ENCODE peak calls at places on chromosomes 12 and 14, in nine cellular contexts. I is fibroblast of the aortic adventitia; U is neuronal stem cell; R is globus pallidus; Q is GM23338; K is activated CD4-positive, alpha-beta T cell treated with anti-CD3 and anti-CD28 coated beads, Interleukin-2, amount 50 U/mL, for 1 hour; L is stimulated activated CD4-positive, alpha-beta T cell treated with anti-CD3 and anti-CD28 coated beads, Interleukin-1b, Interleukin-23, amount 100 ng/mL, for 48 hours; N is AML-193; V is EH. C is an unnamed sample.

GRCh38 chr12:98821232-98821631 is 176.1 kb downstream of the APAF1 start:
- DNase-seq in I (no peak), V (no peak), R (no peak), L (no peak), K (no peak), Q (peak; percentile 56), N (no peak), U (no peak), C (no peak)

GRCh38 chr14:28777773-28778606 is 11.4 kb downstream of the FOXG1 start:
- DNase-seq in L (no peak), K (no peak), V (no peak), Q (peak; percentile 83), R (no peak), I (no peak), N (no peak), U (no peak), C (no peak)

GRCh38 chr14:22939684-22940083 is 10.5 kb upstream of the PRMT5 start:
- DNase-seq in R (no peak), Q (no peak), V (peak; percentile 57), U (no peak), L (no peak), N (no peak), I (peak; percentile 33), K (no peak), C (peak; percentile 50)

GRCh38 chr14:79549515-79549914 is 661.8 kb downstream of the DIO2 start:
- DNase-seq in R (no peak), N (no peak), I (peak; percentile 3), U (no peak), Q (no peak), L (no peak), K (no peak), V (peak; percentile 80), C (peak; percentile 57)

GRCh38 chr12:13039557-13039956 is 4.6 kb upstream of the FAM234B start:
- DNase-seq in R (no peak), N (no peak), L (no peak), K (no peak), V (no peak), Q (no peak), I (no peak), U (no peak), C (no peak)

GRCh38 chr12:58668831-58669230 is 251.5 kb downstream of the LRIG3 start:
- DNase-seq in I (no peak), Q (no peak), L (no peak), R (no peak), N (no peak), U (no peak), K (no peak), V (peak; percentile 96), C (peak; percentile 82)

GRCh38 chr14:106586098-106586704 is 1059.8 kb downstream of the TMEM121 start:
- DNase-seq in K (peak; percentile 65), U (no peak), I (no peak), Q (peak; percentile 1), L (peak; percentile 69), R (no peak), N (peak; percentile 25), V (no peak), C (no peak)

GRCh38 chr12:128191380-128191779 is 75.6 kb upstream of the TMEM132C start:
- DNase-seq in L (no peak), R (no peak), V (no peak), K (no peak), Q (no peak), I (no peak), U (no peak), N (no peak), C (no peak)

C was measured in astrocyte of the spinal cord.